ENCODE peak calls at places on chromosomes 13 and 19, in four cellular contexts. V is neural progenitor cell, M is brain microvascular endothelial cell, D is EH. R is an unnamed sample.

GRCh38 chr13:42720116-42720857 is 61.1 kb upstream of the FAM216B start:
- DNase-seq in V (no peak), M (peak; percentile 98), D (peak; percentile 96), R (no peak)

GRCh38 chr13:49292742-49293498 is 45.2 kb downstream of the CDADC1 start:
- DNase-seq in V (no peak), M (peak; percentile 79), D (peak; percentile 34), R (peak; percentile 64)

GRCh38 chr13:19067767-19068166 is 113.9 kb downstream of the TUBA3C start:
- DNase-seq in V (no peak), M (no peak), D (no peak), R (no peak)

GRCh38 chr13:78197231-78197630 is 278.6 kb upstream of the EDNRB start:
- DNase-seq in V (no peak), M (no peak), D (no peak), R (no peak)

GRCh38 chr13:112014857-112015256 is 52.1 kb upstream of the SOX1 start:
- DNase-seq in V (no peak), M (no peak), D (no peak), R (no peak)

GRCh38 chr13:28751210-28751935 is 32.6 kb upstream of the SLC46A3 start:
- DNase-seq in V (no peak), M (no peak), D (peak; percentile 37), R (no peak)

GRCh38 chr19:4295972-4296771 is 6.0 kb downstream of the TMIGD2 start:
- DNase-seq in V (no peak), M (no peak), D (no peak), R (peak; percentile 92)

GRCh38 chr19:3748965-3749364 is 12.5 kb downstream of the APBA3 start:
- DNase-seq in V (no peak), M (no peak), D (no peak), R (peak; percentile 15)

GRCh38 chr19:29967623-29968022 is 25.6 kb downstream of the URI1 start:
- DNase-seq in V (no peak), M (peak; percentile 49), D (no peak), R (peak; percentile 59)

R was measured in NCI-H82.